ENCODE peak calls at places on chromosomes 11 and 22, in five cellular contexts. S, W, Q, B and L are unnamed samples.

GRCh38 chr22:44645531-44645930 is 56.5 kb upstream of the PRR5 start:
- DNase-seq in B (no peak), S (no peak), Q (no peak), W (no peak), L (peak; percentile 28)

GRCh38 chr22:45717787-45718186 is 46.2 kb downstream of the ATXN10 start:
- DNase-seq in W (no peak), Q (peak; percentile 79), S (no peak), B (peak; percentile 74), L (no peak)

GRCh38 chr11:77547863-77548551 is 41.7 kb upstream of the AQP11 start:
- DNase-seq in B (peak; percentile 71), S (peak; percentile 56), W (peak; percentile 46), Q (peak; percentile 79), L (peak; percentile 80)

GRCh38 chr11:27282806-27283205 is 80.2 kb downstream of the CCDC34 start:
- DNase-seq in W (no peak), S (no peak), B (no peak), Q (no peak), L (no peak)

GRCh38 chr11:76856111-76856510 is 4.6 kb upstream of the ACER3 start:
- DNase-seq in W (no peak), Q (no peak), B (peak; percentile 33), S (no peak), L (no peak)

GRCh38 chr11:726278-726915 is 20.4 kb downstream of the EPS8L2 start:
- DNase-seq in W (no peak), Q (peak; percentile 26), S (no peak), B (no peak), L (peak; percentile 66)

GRCh38 chr11:62918531-62918930 is 2.6 kb downstream of the CHRM1 start:
- DNase-seq in B (no peak), Q (no peak), W (no peak), S (no peak), L (no peak)

GRCh38 chr11:44894217-44894617 is 56.5 kb downstream of the TP53I11 start:
- DNase-seq in S (peak; percentile 80), B (peak; percentile 66), Q (peak; percentile 66), W (peak; percentile 79), L (peak; percentile 91)

GRCh38 chr11:7353100-7353499 is 101.4 kb downstream of the SYT9 start:
- DNase-seq in Q (no peak), W (no peak), S (no peak), B (peak; percentile 5), L (peak; percentile 64)

GRCh38 chr11:37861671-37862070 is 1263.6 kb upstream of the RAG2 start:
- DNase-seq in Q (no peak), S (no peak), W (no peak), B (no peak), L (no peak)

GRCh38 chr11:106133529-106133928 is 56.1 kb downstream of the AASDHPPT start:
- DNase-seq in W (no peak), B (no peak), S (no peak), Q (no peak), L (no peak)

GRCh38 chr11:73404048-73404447 is 27.8 kb downstream of the RELT start:
- DNase-seq in S (no peak), W (no peak), B (peak; percentile 72), Q (peak; percentile 40), L (peak; percentile 59)

GRCh38 chr22:20642668-20643179 is 131.2 kb upstream of the SERPIND1 start:
- DNase-seq in W (no peak), Q (no peak), B (no peak), S (no peak), L (peak; percentile 8)

GRCh38 chr11:121575250-121575962 is 122.6 kb upstream of the SORL1-AS1 start:
- DNase-seq in Q (peak; percentile 81), S (no peak), B (peak; percentile 60), W (no peak), L (no peak)

GRCh38 chr22:46657996-46658947 is 38.1 kb downstream of the GRAMD4 start:
- DNase-seq in B (no peak), S (no peak), Q (no peak), W (no peak), L (no peak)

GRCh38 chr11:92457250-92457649 is 232.6 kb downstream of the FAT3 start:
- DNase-seq in Q (peak; percentile 31), B (no peak), W (no peak), S (no peak), L (no peak)

GRCh38 chr11:57432714-57433163 is 5.8 kb upstream of the SLC43A3 start:
- DNase-seq in S (no peak), Q (peak; percentile 93), B (peak; percentile 99), W (no peak), L (no peak)

GRCh38 chr22:43398246-43398645 is 13.6 kb upstream of the MPPED1 start:
- DNase-seq in S (no peak), B (no peak), W (no peak), Q (no peak), L (no peak)

GRCh38 chr22:48576333-48577013 is 1251.2 kb downstream of the BRD1 start:
- DNase-seq in S (peak; percentile 57), B (no peak), W (no peak), Q (no peak), L (peak; percentile 54)

GRCh38 chr22:45612451-45612901 is 59.2 kb upstream of the ATXN10 start:
- DNase-seq in Q (peak; percentile 80), B (no peak), S (no peak), W (no peak), L (no peak)

GRCh38 chr11:2803186-2804057 is 82.2 kb downstream of the CDKN1C start:
- DNase-seq in B (no peak), W (no peak), S (no peak), Q (no peak), L (peak; percentile 27)

GRCh38 chr11:13289081-13289480 is 11.5 kb downstream of the BMAL1 start:
- DNase-seq in Q (peak; percentile 43), B (peak; percentile 38), S (no peak), W (no peak), L (no peak)

GRCh38 chr11:24375896-24376295 is 121.0 kb upstream of the LUZP2 start:
- DNase-seq in W (no peak), Q (peak; percentile 20), S (no peak), B (peak; percentile 48), L (no peak)

GRCh38 chr22:25094579-25094978 is 105.1 kb upstream of the CRYBB3 start:
- DNase-seq in B (no peak), Q (no peak), S (no peak), W (no peak), L (no peak)

GRCh38 chr11:92225206-92225562 is 566 bp downstream of the FAT3 start:
- DNase-seq in S (peak; percentile 33), Q (no peak), W (no peak), B (no peak), L (no peak)

GRCh38 chr22:38347944-38348750 is 30.9 kb upstream of the CSNK1E start:
- DNase-seq in B (no peak), W (no peak), Q (peak; percentile 29), S (no peak), L (no peak)

GRCh38 chr11:69354545-69354897 is 60.6 kb downstream of the MYEOV start:
- DNase-seq in S (no peak), W (no peak), Q (no peak), B (no peak), L (no peak)

GRCh38 chr11:43947815-43948214 is 5.4 kb downstream of the C11orf96 start:
- DNase-seq in B (no peak), Q (no peak), S (no peak), W (no peak), L (no peak)

GRCh38 chr11:65613091-65613928 is 711 bp downstream of the MAP3K11 start:
- DNase-seq in W (no peak), S (no peak), Q (no peak), B (no peak), L (no peak)

GRCh38 chr11:66224226-66224850 is 44.1 kb upstream of the RAB1B start:
- DNase-seq in B (no peak), W (no peak), S (no peak), Q (no peak), L (no peak)

DNA sequence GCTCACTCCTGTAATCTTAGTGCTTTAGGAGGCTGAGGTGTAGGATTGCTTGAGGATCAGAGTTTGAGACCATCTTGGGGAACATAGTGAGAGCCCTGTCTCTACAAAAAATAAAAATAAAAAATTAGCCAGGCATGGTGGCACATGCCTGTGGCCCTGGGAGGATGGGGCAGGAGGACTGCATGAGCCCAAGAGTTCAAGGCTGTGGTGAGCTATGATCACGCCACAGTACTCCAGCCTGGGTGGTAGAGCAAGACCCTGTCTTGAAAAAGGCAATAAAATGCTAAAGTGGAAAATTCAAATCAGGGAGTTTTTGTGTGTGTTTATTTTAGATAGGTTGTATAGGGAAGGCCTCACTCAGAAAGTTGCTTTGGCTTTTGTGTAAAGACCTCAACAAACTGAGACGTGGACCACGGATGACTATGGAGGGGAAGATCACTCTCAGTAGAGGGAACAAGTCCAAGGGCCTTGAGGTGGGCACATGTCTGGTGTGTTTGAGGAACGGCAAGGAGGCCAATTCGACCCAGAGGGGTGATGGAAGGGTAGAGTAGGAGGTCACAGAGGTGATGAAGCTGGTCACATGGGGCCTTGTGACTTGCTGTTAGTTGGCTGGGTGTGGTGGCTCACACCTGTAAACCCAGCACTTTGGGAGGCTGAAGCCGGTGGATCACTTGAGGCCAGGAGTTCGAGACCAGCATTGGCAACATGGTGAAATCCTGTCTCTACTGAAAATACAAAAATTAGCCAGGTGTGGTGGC is 35.7 kb downstream of the WEE1 start:
- DNase-seq in S (no peak), Q (no peak), W (no peak), B (no peak), L (no peak)
- H3K4ac ChIP-seq in S (no peak overlapping the region), Q (peak overlapping the region; percentile 38), W (peak overlapping the region; percentile 55), B (no peak overlapping the region), L (no peak overlapping the region)

GRCh38 chr11:86061483-86061882 is 7.4 kb downstream of the PICALM start:
- DNase-seq in W (no peak), S (no peak), Q (no peak), B (no peak), L (no peak)
- H3K4ac ChIP-seq in W (no peak overlapping the region), S (no peak overlapping the region), Q (no peak overlapping the region), B (no peak overlapping the region), L (no peak overlapping the region)

GRCh38 chr11:59770869-59771268 is 15.7 kb downstream of the STX3 start:
- DNase-seq in S (no peak), B (no peak), W (no peak), Q (no peak), L (no peak)

GRCh38 chr11:59769828-59770227 is 14.7 kb downstream of the STX3 start:
- DNase-seq in S (no peak), Q (no peak), B (no peak), W (no peak), L (no peak)

GRCh38 chr11:59773082-59773438 is 17.9 kb downstream of the STX3 start:
- DNase-seq in W (no peak), S (no peak), Q (no peak), B (no peak), L (no peak)

GRCh38 chr11:59770324-59770723 is 15.1 kb downstream of the STX3 start:
- DNase-seq in S (no peak), Q (no peak), B (no peak), W (no peak), L (no peak)

GRCh38 chr11:59771605-59772004 is 16.4 kb downstream of the STX3 start:
- DNase-seq in Q (no peak), B (no peak), S (no peak), W (no peak), L (no peak)
- H3K4ac ChIP-seq in Q (no peak overlapping the region), B (no peak overlapping the region), S (no peak overlapping the region), W (no peak overlapping the region), L (no peak overlapping the region)

GRCh38 chr22:17369553-17370035 is 334 bp downstream of the CECR2 start:
- DNase-seq in S (peak; percentile 57), Q (no peak), B (peak; percentile 1), W (no peak), L (peak; percentile 56)
- H3K4ac ChIP-seq in S (peak overlapping the region; percentile 80), Q (no peak overlapping the region), B (no peak overlapping the region), W (no peak overlapping the region), L (no peak overlapping the region)